ENCODE peak calls at places on chromosome 20, in seven cellular contexts. O is glutamatergic neuron, R is bronchial epithelial cell, N is GM12865, T is AG04450, V is activated B cell treated with CpG ODN at 0.5 μM for 24 hours, J is fibroblast of pulmonary artery. P is an unnamed sample.

GRCh38 chr20:16675165-16675564 is 54.7 kb upstream of the SNRPB2 start:
- DNase-seq in O (no peak), R (no peak), N (no peak), T (no peak), V (no peak), J (no peak), P (no peak)

GRCh38 chr20:51553897-51554504 is 11.5 kb upstream of the NFATC2 start:
- DNase-seq in O (no peak), R (no peak), N (no peak), T (no peak), V (no peak), J (peak; percentile 45), P (no peak)

GRCh38 chr20:47686545-47686944 is 98.7 kb downstream of the SULF2 start:
- DNase-seq in O (no peak), R (peak; percentile 7), N (no peak), T (peak; percentile 23), V (no peak), J (peak; percentile 69), P (no peak)

GRCh38 chr20:35883341-35883777 is 70.9 kb downstream of the SCAND1 start:
- DNase-seq in O (no peak), R (no peak), N (no peak), T (no peak), V (no peak), J (peak; percentile 17), P (no peak)

GRCh38 chr20:10137032-10137431 is 81.6 kb upstream of the SNAP25 start:
- DNase-seq in O (no peak), R (peak; percentile 12), N (no peak), T (no peak), V (no peak), J (no peak), P (no peak)

GRCh38 chr20:37990571-37991151 is 42.6 kb downstream of the TTI1 start:
- DNase-seq in O (no peak), R (peak; percentile 96), N (peak; percentile 93), T (peak; percentile 59), V (peak; percentile 29), J (peak; percentile 68), P (no peak)

GRCh38 chr20:35252037-35252461 is 25.6 kb downstream of the MMP24 start:
- DNase-seq in O (no peak), R (no peak), N (peak; percentile 79), T (no peak), V (no peak), J (no peak), P (no peak)

GRCh38 chr20:56690531-56691175 is 61.5 kb downstream of the TFAP2C start:
- DNase-seq in O (no peak), R (peak; percentile 44), N (no peak), T (no peak), V (no peak), J (no peak), P (no peak)

GRCh38 chr20:60050193-60050960 is 92.2 kb downstream of the CDH26 start:
- DNase-seq in O (no peak), R (peak; percentile 66), N (no peak), T (no peak), V (no peak), J (no peak), P (no peak)

GRCh38 chr20:55978550-55978949 is 26.8 kb downstream of the CBLN4 start:
- DNase-seq in O (no peak), R (no peak), N (no peak), T (no peak), V (no peak), J (no peak), P (no peak)

GRCh38 chr20:24160563-24161355 is 172.2 kb upstream of the GGTLC1 start:
- DNase-seq in O (peak; percentile 74), R (peak; percentile 64), N (peak; percentile 28), T (peak; percentile 29), V (no peak), J (peak; percentile 74), P (peak; percentile 38)

GRCh38 chr20:22775671-22776139 is 191.3 kb upstream of the FOXA2 start:
- DNase-seq in O (no peak), R (peak; percentile 94), N (no peak), T (no peak), V (no peak), J (peak; percentile 85), P (no peak)

GRCh38 chr20:17749979-17750721 is 50.4 kb downstream of the BANF2 start:
- DNase-seq in O (no peak), R (no peak), N (no peak), T (no peak), V (no peak), J (peak; percentile 49), P (no peak)

GRCh38 chr20:56259948-56260347 is 11.4 kb downstream of the MC3R start:
- DNase-seq in O (no peak), R (peak; percentile 43), N (no peak), T (no peak), V (no peak), J (no peak), P (no peak)

GRCh38 chr20:25195014-25195961 is at the start of gene ENTPD6:
- DNase-seq in O (peak; percentile 95), R (peak; percentile 53), N (peak; percentile 94), T (peak; percentile 64), V (peak; percentile 99), J (peak; percentile 84), P (peak; percentile 59)
- TF ChIP-seq CTCF in O (no peak), R (peak; percentile 23), N (no peak), T (peak; percentile 34), V (no peak), J (peak; percentile 23), P (peak; percentile 37)

DNA sequence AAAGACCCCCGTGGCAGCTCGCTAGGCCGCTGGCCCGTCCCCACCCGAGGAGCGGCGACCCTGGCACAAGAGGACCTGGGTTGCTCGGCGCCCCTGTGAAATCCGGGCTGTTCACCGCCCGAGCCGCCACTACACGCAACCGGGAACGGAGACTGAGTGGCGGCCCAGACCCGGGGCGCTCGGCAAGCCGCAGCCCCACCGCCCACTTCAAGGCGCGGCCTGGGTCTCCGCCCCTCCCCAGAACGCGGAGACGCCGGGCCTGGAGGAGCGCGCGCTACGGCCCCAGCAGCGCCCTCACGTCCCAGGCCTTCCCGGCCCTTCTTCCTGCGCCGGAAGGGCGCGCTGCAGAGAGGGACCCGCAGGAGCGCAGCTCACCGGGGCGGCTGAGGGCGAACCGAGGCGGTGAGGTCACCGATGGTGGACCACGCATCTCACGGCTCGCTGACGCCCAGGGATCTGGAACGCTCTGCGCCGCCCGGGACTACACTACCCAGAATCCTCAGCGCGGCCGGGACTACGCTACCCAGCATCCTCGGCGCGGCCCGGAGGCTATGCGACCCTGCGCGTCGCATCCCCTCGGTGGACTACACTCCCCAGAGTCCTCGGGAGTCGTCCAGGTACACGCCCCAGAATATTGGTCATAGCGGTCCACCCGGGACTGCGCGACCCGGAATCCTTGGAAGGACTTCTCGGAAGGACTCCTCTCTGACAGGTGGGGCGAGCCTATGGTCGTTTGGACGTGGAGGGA is at the start of gene ZNF337:
- DNase-seq in O (peak; percentile 98), R (peak; percentile 81), N (peak; percentile 97), T (peak; percentile 69), V (peak; percentile 93), J (peak; percentile 96), P (peak; percentile 74)
- TF ChIP-seq CTCF in O (no peak), R (peak; percentile 37), N (peak; percentile 6), T (peak; percentile 23), V (no peak), J (no peak), P (peak; percentile 19)

DNA sequence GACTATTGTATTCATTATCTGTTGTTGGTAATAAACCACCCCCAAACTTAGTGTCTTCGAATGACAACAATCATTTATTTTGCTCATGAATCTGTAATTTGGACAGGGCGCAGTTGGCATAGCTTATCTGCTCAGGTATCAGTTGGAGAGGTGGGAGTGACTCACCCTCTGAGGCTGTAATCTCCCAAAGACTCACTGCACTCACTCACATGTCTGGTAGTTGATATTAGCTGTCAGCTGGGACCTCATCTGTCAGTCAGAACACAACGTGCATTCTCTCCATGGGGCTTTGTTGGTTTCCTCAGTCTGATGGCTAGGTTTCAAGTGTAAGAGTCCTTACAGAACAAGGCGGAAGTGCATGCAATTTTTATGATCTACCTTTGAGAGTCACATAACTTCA is 219.0 kb upstream of the PRND start:
- DNase-seq in O (no peak), R (peak; percentile 65), N (no peak), T (no peak), V (no peak), J (no peak), P (no peak)
- TF ChIP-seq CTCF in O (no peak), R (no peak), N (no peak), T (no peak), V (no peak), J (no peak), P (no peak)

GRCh38 chr20:33316958-33317357 is 33.9 kb downstream of the BPIFB1 start:
- DNase-seq in O (no peak), R (no peak), N (no peak), T (no peak), V (no peak), J (no peak), P (no peak)
- TF ChIP-seq CTCF in O (no peak), R (no peak), N (no peak), T (no peak), V (no peak), J (no peak), P (no peak)

DNA sequence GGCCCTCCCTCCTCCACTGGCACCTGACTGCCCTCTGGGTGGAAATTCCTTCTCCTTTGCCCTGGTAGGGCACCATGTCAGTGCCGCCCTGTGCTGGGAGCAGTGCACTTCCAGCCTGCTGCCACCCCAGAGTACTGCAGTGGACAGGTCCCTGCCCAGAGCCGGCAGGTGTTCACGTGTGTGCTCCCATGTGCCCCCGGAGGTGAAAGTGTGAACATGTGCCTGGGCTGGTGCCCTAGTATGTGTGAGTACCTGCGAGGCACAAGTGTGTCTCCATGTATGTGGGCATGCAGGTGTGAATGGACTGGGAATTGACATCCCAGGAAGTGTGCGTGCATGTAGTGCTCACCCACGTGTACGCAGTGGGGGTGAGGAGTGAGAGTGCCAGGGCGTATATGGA is 29.4 kb downstream of the SDCBP2 start:
- DNase-seq in O (no peak), R (no peak), N (no peak), T (no peak), V (no peak), J (no peak), P (no peak)
- TF ChIP-seq CTCF in O (peak; percentile 20), R (peak; percentile 32), N (peak; percentile 15), T (no peak), V (no peak), J (peak; percentile 10), P (no peak)

GRCh38 chr20:58388882-58389323 is at the start of gene VAPB:
- DNase-seq in O (peak; percentile 97), R (peak; percentile 84), N (peak; percentile 99), T (peak; percentile 92), V (peak; percentile 99), J (peak; percentile 97), P (peak; percentile 94)
- TF ChIP-seq CTCF in O (no peak), R (no peak), N (no peak), T (no peak), V (no peak), J (no peak), P (no peak)

DNA sequence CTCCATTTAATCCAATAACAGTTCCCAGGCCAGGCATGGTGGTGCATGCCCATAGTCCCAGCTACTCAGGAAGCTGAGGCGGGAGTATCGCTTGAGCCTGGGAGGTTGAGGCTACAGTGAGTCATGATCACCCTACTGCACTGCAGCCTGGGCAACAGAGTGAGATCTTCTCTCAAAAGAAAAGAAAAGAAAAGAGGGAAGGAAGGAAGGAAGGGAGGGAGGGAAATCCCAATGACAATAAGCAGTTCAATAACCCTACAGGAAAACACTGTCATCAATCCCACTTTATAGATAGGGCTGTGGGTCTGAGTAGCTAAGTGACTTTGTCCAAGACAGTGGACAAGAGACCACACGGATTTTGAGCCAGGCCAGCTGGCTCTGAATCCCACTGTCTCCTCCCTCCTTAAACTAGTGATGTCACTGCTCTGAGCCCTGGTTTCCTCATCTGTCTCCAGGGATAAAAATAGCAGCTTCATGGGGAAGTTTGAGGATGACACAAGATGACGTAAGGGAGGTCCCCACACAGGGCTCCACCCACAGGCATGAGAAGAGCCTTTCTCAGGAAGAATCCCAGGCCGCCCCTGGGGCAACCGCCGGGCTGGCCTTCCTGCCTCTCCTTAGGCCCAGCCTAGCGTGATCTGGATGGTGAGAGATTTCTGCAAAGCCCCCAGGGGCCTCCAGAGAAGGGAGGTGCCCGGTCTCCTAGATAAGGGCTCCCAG is 7.2 kb upstream of the TRIB3 start:
- DNase-seq in O (peak; percentile 46), R (peak; percentile 85), N (no peak), T (no peak), V (no peak), J (peak; percentile 98), P (peak; percentile 34)
- TF ChIP-seq CTCF in O (no peak), R (no peak), N (no peak), T (no peak), V (no peak), J (no peak), P (no peak)